ENCODE peak calls at places on chromosomes 12 and 14, in ten cellular contexts. One of them, this sample, is unnamed.

GRCh38 chr14:21109377-21110260 is 8.8 kb downstream of the TMEM253 start:
- DNase-seq in tibial artery: no peak
- DNase-seq in breast epithelium: no peak
- DNase-seq in HFFc6: no peak
- DNase-seq in transverse colon: no peak
- DNase-seq in A549: no peak
- DNase-seq in stomach: no peak
- DNase-seq in cardiac fibroblast: no peak
- DNase-seq in IMR-90: no peak
- DNase-seq in CD8-positive, alpha-beta T cell: no peak
- DNase-seq in this sample: no peak

GRCh38 chr14:105905456-105905855 is 379.1 kb downstream of the TMEM121 start:
- DNase-seq in stomach: no peak
- DNase-seq in IMR-90: no peak
- DNase-seq in A549: no peak
- DNase-seq in tibial artery: no peak
- DNase-seq in transverse colon: no peak
- DNase-seq in HFFc6: no peak
- DNase-seq in cardiac fibroblast: no peak
- DNase-seq in breast epithelium: no peak
- DNase-seq in CD8-positive, alpha-beta T cell: no peak
- DNase-seq in this sample: no peak

GRCh38 chr12:53872367-53872766 is 66.3 kb upstream of the HOXC13 start:
- DNase-seq in stomach: no peak
- DNase-seq in breast epithelium: no peak
- DNase-seq in transverse colon: no peak
- DNase-seq in CD8-positive, alpha-beta T cell: no peak
- DNase-seq in cardiac fibroblast: no peak
- DNase-seq in A549: no peak
- DNase-seq in HFFc6: no peak
- DNase-seq in tibial artery: no peak
- DNase-seq in IMR-90: no peak
- DNase-seq in this sample: no peak

GRCh38 chr12:127760357-127760756 is 506.6 kb upstream of the TMEM132C start:
- DNase-seq in breast epithelium: no peak
- DNase-seq in stomach: no peak
- DNase-seq in HFFc6: no peak
- DNase-seq in CD8-positive, alpha-beta T cell: no peak
- DNase-seq in IMR-90: no peak
- DNase-seq in transverse colon: no peak
- DNase-seq in tibial artery: no peak
- DNase-seq in cardiac fibroblast: no peak
- DNase-seq in A549: no peak
- DNase-seq in this sample: no peak

GRCh38 chr14:32865827-32866376 is 72.8 kb upstream of the NPAS3 start:
- DNase-seq in IMR-90: no peak
- DNase-seq in cardiac fibroblast: no peak
- DNase-seq in tibial artery: no peak
- DNase-seq in transverse colon: no peak
- DNase-seq in breast epithelium: no peak
- DNase-seq in stomach: no peak
- DNase-seq in CD8-positive, alpha-beta T cell: no peak
- DNase-seq in A549: no peak
- DNase-seq in HFFc6: no peak
- DNase-seq in this sample: no peak

GRCh38 chr12:2324375-2324774 is 271.6 kb downstream of the CACNA1C start:
- DNase-seq in CD8-positive, alpha-beta T cell: no peak
- DNase-seq in HFFc6: no peak
- DNase-seq in transverse colon: peak
- DNase-seq in A549: no peak
- DNase-seq in cardiac fibroblast: no peak
- DNase-seq in breast epithelium: no peak
- DNase-seq in tibial artery: no peak
- DNase-seq in stomach: peak
- DNase-seq in IMR-90: no peak
- DNase-seq in this sample: no peak

GRCh38 chr14:58864751-58865519 is 227.2 kb downstream of the DACT1 start:
- DNase-seq in CD8-positive, alpha-beta T cell: no peak
- DNase-seq in transverse colon: no peak
- DNase-seq in cardiac fibroblast: peak
- DNase-seq in stomach: no peak
- DNase-seq in IMR-90: peak
- DNase-seq in A549: no peak
- DNase-seq in breast epithelium: no peak
- DNase-seq in tibial artery: no peak
- DNase-seq in HFFc6: peak
- DNase-seq in this sample: peak

GRCh38 chr14:64761441-64762043 is 57.3 kb downstream of the PLEKHG3 start:
- DNase-seq in tibial artery: no peak
- DNase-seq in CD8-positive, alpha-beta T cell: no peak
- DNase-seq in stomach: no peak
- DNase-seq in transverse colon: no peak
- DNase-seq in A549: no peak
- DNase-seq in breast epithelium: no peak
- DNase-seq in cardiac fibroblast: no peak
- DNase-seq in HFFc6: peak
- DNase-seq in IMR-90: peak
- DNase-seq in this sample: no peak

GRCh38 chr12:4911316-4911994 is 1.8 kb downstream of the KCNA1 start:
- DNase-seq in cardiac fibroblast: no peak
- DNase-seq in breast epithelium: no peak
- DNase-seq in CD8-positive, alpha-beta T cell: no peak
- DNase-seq in A549: no peak
- DNase-seq in transverse colon: no peak
- DNase-seq in stomach: no peak
- DNase-seq in tibial artery: no peak
- DNase-seq in IMR-90: no peak
- DNase-seq in HFFc6: no peak
- DNase-seq in this sample: no peak

DNA sequence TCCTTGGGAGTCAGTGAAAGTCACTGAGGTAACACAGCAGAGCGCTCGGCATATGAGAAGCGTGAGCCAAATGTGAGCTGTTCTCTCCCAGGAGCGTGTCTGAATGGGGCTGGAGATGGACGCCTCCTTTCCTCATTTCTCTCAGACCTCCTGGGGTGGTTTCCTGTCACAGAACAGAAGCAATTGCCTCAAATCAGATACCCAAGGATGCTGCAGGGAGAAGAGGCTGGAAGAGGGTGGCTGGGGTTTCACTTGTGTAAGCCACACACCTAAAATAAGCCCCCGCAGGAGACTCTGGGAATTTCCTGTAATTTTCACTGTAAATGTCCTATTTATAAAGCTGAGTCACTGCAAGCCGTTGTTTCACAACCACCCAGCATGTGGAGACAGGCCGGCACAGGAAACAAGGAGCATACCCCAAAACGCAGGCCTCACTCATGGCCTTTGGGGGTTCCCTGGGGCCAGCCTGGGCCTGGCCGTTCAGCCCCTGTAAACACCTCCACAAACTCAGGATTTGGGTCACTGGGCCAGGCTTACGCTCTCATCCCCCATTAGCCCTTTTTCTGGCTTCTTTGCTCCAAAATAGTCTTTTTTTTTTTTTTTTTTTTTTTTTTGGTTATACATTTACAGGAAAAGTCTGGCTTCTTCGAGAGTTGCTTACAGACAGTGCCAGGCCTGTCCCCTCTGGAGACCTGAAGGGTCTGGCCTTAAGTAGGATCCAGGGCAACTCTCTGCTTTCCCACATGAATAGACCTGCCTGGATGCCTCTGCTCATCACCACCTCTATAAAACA is 55.3 kb downstream of the VCPKMT start:
- DNase-seq in tibial artery: peak
- DNase-seq in HFFc6: peak
- DNase-seq in breast epithelium: no peak
- DNase-seq in A549: peak
- DNase-seq in IMR-90: peak
- DNase-seq in cardiac fibroblast: peak
- DNase-seq in transverse colon: peak
- DNase-seq in CD8-positive, alpha-beta T cell: peak
- DNase-seq in stomach: no peak
- DNase-seq in this sample: peak
- TF ChIP-seq CTCF in tibial artery: peak
- TF ChIP-seq CTCF in HFFc6: peak
- TF ChIP-seq CTCF in breast epithelium: peak
- TF ChIP-seq CTCF in A549: no peak
- TF ChIP-seq CTCF in IMR-90: no peak
- TF ChIP-seq CTCF in cardiac fibroblast: peak
- TF ChIP-seq CTCF in transverse colon: peak
- TF ChIP-seq CTCF in CD8-positive, alpha-beta T cell: no peak
- TF ChIP-seq CTCF in stomach: peak
- TF ChIP-seq CTCF in this sample: peak

GRCh38 chr14:23252006-23252405 is 14.3 kb downstream of the RNF212B start:
- DNase-seq in breast epithelium: no peak
- DNase-seq in CD8-positive, alpha-beta T cell: no peak
- DNase-seq in IMR-90: no peak
- DNase-seq in cardiac fibroblast: no peak
- DNase-seq in tibial artery: no peak
- DNase-seq in A549: no peak
- DNase-seq in stomach: no peak
- DNase-seq in transverse colon: no peak
- DNase-seq in HFFc6: no peak
- DNase-seq in this sample: no peak
- TF ChIP-seq CTCF in breast epithelium: no peak
- TF ChIP-seq CTCF in CD8-positive, alpha-beta T cell: no peak
- TF ChIP-seq CTCF in IMR-90: no peak
- TF ChIP-seq CTCF in cardiac fibroblast: no peak
- TF ChIP-seq CTCF in tibial artery: no peak
- TF ChIP-seq CTCF in A549: no peak
- TF ChIP-seq CTCF in stomach: no peak
- TF ChIP-seq CTCF in transverse colon: no peak
- TF ChIP-seq CTCF in HFFc6: no peak
- TF ChIP-seq CTCF in this sample: no peak

GRCh38 chr12:14931791-14932560 is 6.4 kb downstream of the ERP27 start:
- DNase-seq in A549: no peak
- DNase-seq in transverse colon: no peak
- DNase-seq in stomach: no peak
- DNase-seq in IMR-90: no peak
- DNase-seq in breast epithelium: no peak
- DNase-seq in CD8-positive, alpha-beta T cell: no peak
- DNase-seq in HFFc6: no peak
- DNase-seq in cardiac fibroblast: no peak
- DNase-seq in tibial artery: no peak
- DNase-seq in this sample: no peak

GRCh38 chr12:14928946-14929345 is 9.4 kb downstream of the ERP27 start:
- DNase-seq in IMR-90: no peak
- DNase-seq in breast epithelium: no peak
- DNase-seq in tibial artery: no peak
- DNase-seq in cardiac fibroblast: no peak
- DNase-seq in CD8-positive, alpha-beta T cell: no peak
- DNase-seq in stomach: no peak
- DNase-seq in HFFc6: no peak
- DNase-seq in A549: no peak
- DNase-seq in transverse colon: no peak
- DNase-seq in this sample: no peak

GRCh38 chr12:14927267-14927666 is 11.1 kb downstream of the ERP27 start:
- DNase-seq in stomach: no peak
- DNase-seq in cardiac fibroblast: no peak
- DNase-seq in CD8-positive, alpha-beta T cell: no peak
- DNase-seq in breast epithelium: no peak
- DNase-seq in A549: no peak
- DNase-seq in IMR-90: no peak
- DNase-seq in tibial artery: no peak
- DNase-seq in HFFc6: no peak
- DNase-seq in transverse colon: no peak
- DNase-seq in this sample: no peak

GRCh38 chr12:14931359-14931758 is 7.0 kb downstream of the ERP27 start:
- DNase-seq in tibial artery: no peak
- DNase-seq in breast epithelium: no peak
- DNase-seq in stomach: no peak
- DNase-seq in HFFc6: peak
- DNase-seq in IMR-90: no peak
- DNase-seq in CD8-positive, alpha-beta T cell: no peak
- DNase-seq in cardiac fibroblast: no peak
- DNase-seq in transverse colon: no peak
- DNase-seq in A549: no peak
- DNase-seq in this sample: no peak

DNA sequence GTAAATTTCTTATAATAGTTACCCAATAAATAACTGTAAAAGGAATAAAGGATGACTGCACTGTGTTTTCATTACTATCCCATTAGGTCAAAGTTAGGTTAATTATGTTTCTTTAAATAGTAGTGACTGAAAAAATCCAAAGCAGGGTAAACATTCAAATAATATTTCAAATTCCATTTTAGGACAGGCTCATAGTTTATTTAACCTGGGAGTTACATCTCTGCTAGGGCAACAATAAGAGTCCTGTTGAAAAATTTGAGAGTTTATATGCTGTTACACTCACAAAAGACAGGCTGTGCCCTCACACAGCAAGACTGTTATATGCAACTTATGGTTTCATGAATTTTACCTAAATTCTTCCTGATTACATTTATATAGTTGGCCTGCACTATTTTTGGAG is 8.0 kb downstream of the ERP27 start:
- DNase-seq in cardiac fibroblast: peak
- DNase-seq in tibial artery: no peak
- DNase-seq in IMR-90: peak
- DNase-seq in transverse colon: no peak
- DNase-seq in CD8-positive, alpha-beta T cell: no peak
- DNase-seq in breast epithelium: no peak
- DNase-seq in A549: no peak
- DNase-seq in HFFc6: peak
- DNase-seq in stomach: no peak
- DNase-seq in this sample: no peak
- TF ChIP-seq CTCF in cardiac fibroblast: peak
- TF ChIP-seq CTCF in tibial artery: no peak
- TF ChIP-seq CTCF in IMR-90: peak
- TF ChIP-seq CTCF in transverse colon: no peak
- TF ChIP-seq CTCF in CD8-positive, alpha-beta T cell: no peak
- TF ChIP-seq CTCF in breast epithelium: no peak
- TF ChIP-seq CTCF in A549: no peak
- TF ChIP-seq CTCF in HFFc6: no peak
- TF ChIP-seq CTCF in stomach: no peak
- TF ChIP-seq CTCF in this sample: no peak

DNA sequence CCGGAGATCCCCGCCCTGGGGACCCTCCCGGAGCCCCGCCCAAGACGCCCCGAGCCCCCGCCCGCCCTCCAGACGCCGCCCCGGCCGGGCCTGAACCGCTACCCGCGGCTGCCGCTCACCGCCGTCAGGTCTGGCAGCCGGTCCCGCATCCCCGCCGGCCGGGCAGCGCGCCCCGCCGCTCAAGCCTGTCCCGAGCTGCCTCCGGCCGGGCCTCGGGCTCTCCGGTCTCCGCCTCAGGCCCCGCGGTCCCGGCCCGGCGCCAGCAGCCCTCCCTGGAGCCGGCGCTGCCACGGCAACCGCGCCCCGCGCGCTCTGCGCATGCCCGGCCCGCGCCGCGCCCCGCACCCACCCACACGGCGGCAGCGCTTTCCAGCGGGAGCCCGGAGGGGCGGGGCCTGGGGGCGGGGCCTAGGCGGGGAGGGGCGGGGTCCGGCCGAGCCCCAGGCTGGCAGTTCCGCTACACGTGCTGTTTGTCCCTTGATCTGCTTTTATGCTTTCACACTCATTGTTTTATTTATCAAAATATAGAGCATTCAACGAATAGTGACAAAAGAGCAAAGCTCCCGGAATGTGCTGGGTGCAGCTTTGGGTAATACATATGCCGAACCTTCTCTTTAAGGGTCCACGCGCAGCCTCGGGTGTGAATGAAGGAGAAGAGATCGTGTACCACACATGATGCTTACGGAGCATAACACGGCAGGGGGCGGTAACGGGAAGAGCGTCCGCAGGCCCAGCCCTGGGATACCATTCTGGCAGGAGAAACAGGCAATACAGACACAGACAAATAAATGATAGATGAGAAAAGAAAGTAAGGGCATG is at the start of gene STX2:
- DNase-seq in HFFc6: peak
- DNase-seq in transverse colon: peak
- DNase-seq in breast epithelium: peak
- DNase-seq in CD8-positive, alpha-beta T cell: peak
- DNase-seq in stomach: peak
- DNase-seq in cardiac fibroblast: peak
- DNase-seq in A549: peak
- DNase-seq in tibial artery: peak
- DNase-seq in IMR-90: peak
- DNase-seq in this sample: peak
- TF ChIP-seq CTCF in HFFc6: peak
- TF ChIP-seq CTCF in transverse colon: no peak
- TF ChIP-seq CTCF in breast epithelium: no peak
- TF ChIP-seq CTCF in CD8-positive, alpha-beta T cell: peak
- TF ChIP-seq CTCF in stomach: no peak
- TF ChIP-seq CTCF in cardiac fibroblast: no peak
- TF ChIP-seq CTCF in A549: peak
- TF ChIP-seq CTCF in tibial artery: peak
- TF ChIP-seq CTCF in IMR-90: peak
- TF ChIP-seq CTCF in this sample: peak